ENCODE peak calls at places on chromosomes 2 and 18, in nine cellular contexts. N, J, Q, Z, E, X, V, I and O are unnamed samples. For H3K4me1 and H3K36me3, the result is how much of the 10 kb centered on the place peaks cover.

GRCh38 chr2:238924496-238925195 is 76.8 kb downstream of the TWIST2 start:
- DNase-seq in N (no peak), V (no peak), X (no peak), J (no peak), Z (peak), E (no peak), I (no peak), Q (no peak), O (no peak)

GRCh38 chr2:143399679-143400078 is 270.5 kb downstream of the ARHGAP15 start:
- DNase-seq in I (no peak), V (no peak), N (no peak), X (no peak), Z (no peak), Q (no peak), J (no peak), E (peak), O (no peak)

GRCh38 chr18:52907522-52907921 is 567.5 kb downstream of the DCC start:
- DNase-seq in X (no peak), J (no peak), V (no peak), E (no peak), N (no peak), I (no peak), Z (no peak), Q (no peak), O (no peak)

GRCh38 chr18:36301884-36302283 is 4.4 kb downstream of the FHOD3 start:
- DNase-seq in X (no peak), N (no peak), Q (no peak), E (no peak), Z (no peak), I (no peak), V (no peak), J (no peak), O (no peak)

GRCh38 chr2:189453998-189454397 is 12.7 kb downstream of the WDR75 start:
- DNase-seq in N (no peak), Z (no peak), X (no peak), I (no peak), J (no peak), E (no peak), Q (no peak), V (no peak), O (no peak)

GRCh38 chr2:172580544-172580943 is 24.7 kb downstream of the PDK1 start:
- DNase-seq in I (no peak), X (no peak), V (no peak), Q (no peak), Z (no peak), J (no peak), N (no peak), E (no peak), O (no peak)

GRCh38 chr2:219494952-219495530 is 3.6 kb upstream of the GMPPA start:
- DNase-seq in Z (no peak), N (no peak), V (no peak), E (no peak), I (no peak), J (no peak), Q (no peak), X (no peak), O (no peak)

GRCh38 chr2:41879367-41879871 is 168.4 kb upstream of the PKDCC start:
- DNase-seq in J (no peak), Q (no peak), N (peak), X (no peak), I (no peak), Z (no peak), V (no peak), E (peak), O (no peak)

GRCh38 chr2:144132357-144132756 is 387.6 kb downstream of the ZEB2 start:
- DNase-seq in J (no peak), Z (peak), I (no peak), N (no peak), V (no peak), E (peak), Q (no peak), X (no peak), O (no peak)

GRCh38 chr2:237677951-237678481 is 50.6 kb downstream of the LRRFIP1 start:
- DNase-seq in Z (no peak), E (peak), X (no peak), J (no peak), N (no peak), Q (no peak), I (no peak), V (peak), O (no peak)

GRCh38 chr2:40039543-40039942 is 260.5 kb upstream of the THUMPD2 start:
- DNase-seq in Z (no peak), V (no peak), X (no peak), Q (no peak), N (no peak), J (no peak), E (no peak), I (no peak), O (no peak)

GRCh38 chr18:58605027-58606020 is 23.6 kb downstream of the ALPK2 start:
- DNase-seq in I (no peak), E (peak), Q (no peak), N (no peak), X (no peak), V (no peak), Z (no peak), J (no peak), O (no peak)

GRCh38 chr2:157269060-157269459 is 11.6 kb downstream of the GALNT5 start:
- DNase-seq in J (no peak), I (no peak), N (no peak), Z (no peak), E (no peak), V (no peak), X (no peak), Q (no peak), O (no peak)

DNA sequence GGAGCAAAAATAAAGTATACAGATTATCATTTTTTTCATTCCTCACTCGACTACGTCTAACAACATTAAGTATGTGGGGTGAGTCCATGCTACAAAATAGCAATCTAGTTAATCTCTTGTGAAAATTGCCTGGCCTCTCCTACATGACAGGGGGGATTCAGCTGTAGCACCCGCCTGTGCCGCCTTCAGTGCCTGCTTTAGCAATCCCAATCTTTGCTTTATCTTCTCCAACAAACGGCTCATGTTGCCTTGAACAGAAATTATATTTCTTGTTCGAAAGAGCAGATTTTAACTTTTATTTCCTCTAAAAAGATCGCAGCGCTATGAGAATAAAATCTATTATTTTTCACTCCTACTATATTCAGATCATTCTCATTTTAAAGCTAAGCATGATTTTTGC is 2.4 kb upstream of the SOX11 start:
- DNase-seq in E (no peak), V (no peak), X (no peak), N (no peak), I (no peak), Z (no peak), J (no peak), Q (no peak), O (no peak)
- H3K4me1 ChIP-seq in E (under half), V (under half), X (under half), N (under half), I (under half), Z (under half), J (under half), Q (under half), O (under half)

GRCh38 chr2:126685629-126686028 is 29.7 kb downstream of the GYPC start:
- DNase-seq in Q (no peak), J (no peak), Z (no peak), I (no peak), V (no peak), N (no peak), E (no peak), X (no peak), O (no peak)

GRCh38 chr2:126686286-126686685 is 30.3 kb downstream of the GYPC start:
- DNase-seq in Q (no peak), X (no peak), E (no peak), V (no peak), J (no peak), I (no peak), N (no peak), Z (no peak), O (no peak)

GRCh38 chr2:126687086-126687485 is 31.1 kb downstream of the GYPC start:
- DNase-seq in V (no peak), E (no peak), I (no peak), Z (no peak), X (no peak), N (no peak), Q (no peak), J (no peak), O (no peak)

GRCh38 chr2:126681505-126681904 is 25.5 kb downstream of the GYPC start:
- DNase-seq in J (no peak), Q (no peak), E (no peak), I (no peak), V (no peak), N (no peak), Z (no peak), X (no peak), O (no peak)

DNA sequence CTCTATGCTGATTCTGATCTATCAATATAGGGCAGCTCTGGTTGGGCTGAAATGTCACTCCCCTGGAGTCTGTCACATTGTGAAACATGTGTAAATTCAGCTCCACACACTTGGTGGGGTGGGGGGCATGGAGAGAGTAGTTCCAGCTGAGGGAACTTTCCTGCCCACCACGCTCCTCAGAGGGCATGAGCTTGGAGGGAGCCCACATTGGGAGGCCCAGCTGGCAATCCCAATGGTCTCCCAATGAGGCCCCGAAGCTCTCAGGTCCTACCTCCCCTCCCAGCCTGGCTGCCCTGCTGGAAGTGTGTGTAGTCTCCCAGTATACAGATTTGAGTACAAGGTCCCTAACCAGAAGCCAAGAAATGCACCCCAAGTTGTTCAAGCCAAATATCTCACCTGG is 31.5 kb downstream of the GYPC start:
- DNase-seq in V (no peak), Q (no peak), J (no peak), X (no peak), N (no peak), Z (no peak), E (no peak), I (no peak), O (no peak)
- H3K36me3 ChIP-seq in V (under half), Q (under half), J (under half), X (under half), N (under half), Z (under half), E (under half), I (under half), O (under half)

GRCh38 chr2:223612501-223612900 is 10.3 kb upstream of the SCG2 start:
- DNase-seq in V (no peak), E (no peak), N (no peak), Z (no peak), Q (no peak), X (no peak), J (no peak), I (no peak), O (no peak)
- H3K4me3 ChIP-seq in V (no peak), E (peak), N (peak), Z (peak), Q (no peak), X (no peak), J (peak), I (no peak), O (peak)

DNA sequence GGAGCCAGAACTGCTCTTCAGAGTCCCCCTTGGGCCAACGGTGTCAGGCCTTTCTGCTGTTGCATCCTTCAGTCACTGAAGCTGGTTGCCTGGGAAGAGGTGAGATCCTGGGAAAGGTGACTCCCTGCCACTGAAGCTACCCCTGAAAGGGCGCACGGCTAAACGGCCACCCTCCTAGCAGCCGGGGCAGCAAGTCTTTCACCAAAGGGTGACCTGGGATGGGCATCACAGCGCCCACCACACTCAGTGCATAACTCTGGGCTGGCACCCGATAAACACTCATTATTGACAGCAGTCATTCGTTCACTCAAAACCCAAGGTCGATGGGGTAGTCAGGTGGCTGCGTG is 26.5 kb upstream of the FOSL2 start:
- DNase-seq in E (no peak), X (no peak), Z (no peak), J (no peak), I (no peak), N (no peak), V (no peak), Q (no peak), O (no peak)
- H3K4me1 ChIP-seq in E (under half), X (under half), Z (under half), J (under half), I (under half), N (under half), V (under half), Q (under half), O (under half)

GRCh38 chr2:24307961-24308360 is 52.4 kb downstream of the ITSN2 start:
- DNase-seq in I (no peak), V (no peak), Q (no peak), N (no peak), E (peak), X (no peak), J (no peak), Z (no peak), O (no peak)

GRCh38 chr2:24301599-24301998 is 58.7 kb downstream of the ITSN2 start:
- DNase-seq in J (no peak), V (no peak), Q (no peak), Z (no peak), E (no peak), N (no peak), I (no peak), X (no peak), O (no peak)

GRCh38 chr2:24304098-24304497 is 56.2 kb downstream of the ITSN2 start:
- DNase-seq in X (peak), Q (peak), E (peak), I (no peak), N (peak), Z (no peak), J (no peak), V (peak), O (peak)

DNA sequence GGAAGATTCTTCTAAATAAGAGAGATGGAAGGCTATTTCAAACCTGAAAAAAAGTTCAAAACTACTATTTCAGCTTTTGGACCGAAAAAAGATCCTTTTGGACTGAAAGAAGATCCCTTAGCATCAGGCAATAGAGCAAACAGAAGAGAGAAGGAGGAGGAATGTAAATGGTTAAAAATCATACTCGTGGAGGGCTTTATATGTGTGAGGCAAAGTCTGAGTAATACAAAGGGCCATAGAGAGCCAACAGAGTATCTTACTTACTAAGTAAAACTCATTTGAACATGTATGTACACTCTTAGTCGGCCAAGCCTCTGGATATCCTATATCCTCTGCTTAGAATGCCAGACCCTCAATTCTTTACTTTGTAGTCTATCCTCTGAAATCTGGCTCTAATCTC is 55.7 kb downstream of the ITSN2 start:
- DNase-seq in J (no peak), E (peak), Q (no peak), N (no peak), V (no peak), X (no peak), Z (no peak), I (no peak), O (no peak)
- H3K36me3 ChIP-seq in J (under half), E (under half), Q (under half), N (under half), V (under half), X (under half), Z (under half), I (under half), O (half or more)

DNA sequence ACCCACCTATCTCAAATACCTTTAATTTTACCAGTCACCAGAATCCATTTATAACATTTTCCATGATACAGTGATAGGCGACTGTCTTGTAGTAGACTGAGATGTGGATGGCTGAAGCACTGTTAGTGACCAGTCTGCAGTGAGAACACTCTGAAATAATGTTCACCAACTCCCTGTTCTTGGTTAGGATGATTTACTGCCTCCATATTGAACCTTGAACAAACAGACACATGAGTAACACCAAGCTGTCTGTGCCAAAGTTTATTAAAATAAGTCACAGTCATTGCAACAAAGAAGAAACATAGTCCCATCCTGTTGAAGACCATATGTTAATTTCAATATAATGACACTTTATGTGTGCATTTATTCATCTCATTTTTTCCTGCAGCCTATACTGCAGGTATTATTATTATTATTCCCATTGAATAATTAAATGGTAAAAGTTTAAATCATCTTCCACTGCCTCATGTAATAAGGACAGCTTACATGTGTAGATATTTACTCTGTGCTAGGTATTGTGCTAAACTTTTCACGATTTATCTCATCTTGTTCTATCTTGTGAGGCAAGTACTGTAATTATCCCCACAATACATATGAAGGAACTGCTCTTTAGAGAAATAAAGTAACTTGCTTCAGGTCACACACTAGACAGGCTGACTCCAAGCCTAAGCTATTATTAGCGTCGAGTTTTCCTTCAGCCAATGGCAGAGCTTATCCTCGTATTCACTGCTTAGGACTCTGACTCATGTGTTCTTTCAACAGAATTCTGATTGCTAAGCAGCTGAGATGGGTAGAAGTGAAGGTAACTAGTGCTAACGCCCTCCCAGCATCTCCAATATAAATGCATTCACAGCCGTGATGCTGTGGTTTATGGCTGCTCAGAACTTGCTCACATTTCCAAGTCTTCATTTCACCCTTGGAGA is 62.5 kb downstream of the ONECUT2 start:
- DNase-seq in V (no peak), I (no peak), Q (no peak), X (no peak), E (no peak), Z (no peak), J (no peak), N (no peak), O (no peak)
- H3K4me3 ChIP-seq in V (no peak), I (no peak), Q (no peak), X (no peak), E (no peak), Z (no peak), J (no peak), N (no peak), O (no peak)

GRCh38 chr2:197998702-197999101 is 194.3 kb downstream of the PLCL1 start:
- DNase-seq in V (no peak), J (no peak), N (no peak), E (no peak), I (no peak), X (no peak), Z (no peak), Q (no peak), O (no peak)
- H3K4me1 ChIP-seq in V (under half), J (under half), N (under half), E (under half), I (under half), X (under half), Z (under half), Q (under half), O (under half)

GRCh38 chr18:63834471-63835113 is 52.9 kb upstream of the SERPINB2 start:
- DNase-seq in Z (no peak), E (no peak), J (no peak), X (no peak), N (no peak), I (no peak), Q (no peak), V (no peak), O (no peak)
- H3K36me3 ChIP-seq in Z (under half), E (under half), J (under half), X (under half), N (under half), I (under half), Q (under half), V (under half), O (under half)

GRCh38 chr18:72868666-72869661 is 1.2 kb upstream of the NETO1 start:
- DNase-seq in Q (no peak), X (no peak), I (no peak), E (no peak), N (no peak), J (peak), V (no peak), Z (no peak), O (no peak)
- H3K4me3 ChIP-seq in Q (no peak), X (no peak), I (no peak), E (peak), N (no peak), J (peak), V (no peak), Z (peak), O (peak)